ENCODE peak calls at places on chromosomes 6 and 20, in eight cellular contexts. E is HCT116, G is ovary, S is breast epithelium, U is spleen, C is IMR-90, Z is transverse colon, H is vagina. J is an unnamed sample.

GRCh38 chr20:54649511-54649962 is 174.1 kb downstream of the DOK5 start:
- DNase-seq in C (peak), E (peak), G (peak), S (peak), U (no peak), Z (peak), H (no peak), J (peak)

GRCh38 chr20:46343358-46344357 is 35.4 kb upstream of the CDH22 start:
- DNase-seq in U (no peak), G (no peak), S (no peak), Z (no peak), H (no peak), C (no peak), E (no peak), J (no peak)

GRCh38 chr20:51700809-51701285 is 67.3 kb downstream of the ATP9A start:
- DNase-seq in Z (peak), H (no peak), S (no peak), C (peak), G (no peak), E (peak), U (no peak), J (peak)

GRCh38 chr6:51494342-51494741 is 593.1 kb downstream of the PKHD1 start:
- DNase-seq in U (no peak), C (no peak), H (no peak), S (no peak), Z (no peak), E (no peak), G (no peak), J (no peak)

GRCh38 chr6:141460743-141461484 is 671.8 kb upstream of the GJE1 start:
- DNase-seq in H (no peak), C (no peak), G (no peak), U (no peak), Z (no peak), S (no peak), E (no peak), J (no peak)

GRCh38 chr6:84227044-84227433 is 404 bp downstream of the CEP162 start:
- DNase-seq in S (no peak), C (no peak), Z (no peak), H (no peak), G (no peak), U (peak), E (no peak), J (peak)

GRCh38 chr6:62285612-62286469 is at the start of gene KHDRBS2:
- DNase-seq in E (no peak), S (peak), Z (peak), C (no peak), H (no peak), G (peak), U (peak), J (peak)

GRCh38 chr20:35478804-35479472 is 23.5 kb downstream of the CEP250 start:
- DNase-seq in S (no peak), E (no peak), U (peak), H (no peak), Z (peak), C (no peak), G (no peak), J (no peak)

GRCh38 chr20:50676888-50677287 is 14.5 kb downstream of the RIPOR3 start:
- DNase-seq in C (no peak), E (no peak), H (no peak), G (no peak), U (no peak), S (no peak), Z (no peak), J (no peak)

GRCh38 chr6:7954477-7955200 is 44.1 kb upstream of the TXNDC5 start:
- DNase-seq in H (no peak), E (no peak), G (no peak), U (no peak), Z (no peak), S (no peak), C (no peak), J (no peak)

GRCh38 chr6:73610444-73611275 is 43.1 kb downstream of the SLC17A5 start:
- DNase-seq in C (peak), G (no peak), H (no peak), S (no peak), U (no peak), Z (no peak), E (peak), J (no peak)

GRCh38 chr6:113970808-113971676 is at the start of gene HDAC2:
- DNase-seq in E (peak), G (peak), U (peak), C (peak), S (peak), Z (peak), H (no peak), J (peak)

GRCh38 chr6:85676086-85676729 is 33.5 kb upstream of the SYNCRIP start:
- DNase-seq in S (no peak), E (no peak), U (no peak), C (no peak), H (no peak), Z (no peak), G (no peak), J (no peak)

GRCh38 chr6:160042788-160043301 is 74.0 kb downstream of the IGF2R start:
- DNase-seq in Z (no peak), U (no peak), E (no peak), H (no peak), S (no peak), C (peak), G (no peak), J (no peak)

GRCh38 chr6:124199226-124199625 is 395.6 kb downstream of the NKAIN2 start:
- DNase-seq in G (no peak), E (no peak), Z (no peak), U (no peak), S (no peak), H (no peak), C (no peak), J (no peak)

GRCh38 chr20:38216201-38216600 is 44.3 kb downstream of the KIAA1755 start:
- DNase-seq in H (no peak), E (no peak), S (no peak), U (no peak), C (no peak), Z (no peak), G (no peak), J (no peak)

GRCh38 chr20:5143856-5144255 is 17.0 kb downstream of the CDS2 start:
- DNase-seq in U (no peak), C (no peak), H (no peak), S (no peak), E (no peak), G (no peak), Z (no peak), J (no peak)

DNA sequence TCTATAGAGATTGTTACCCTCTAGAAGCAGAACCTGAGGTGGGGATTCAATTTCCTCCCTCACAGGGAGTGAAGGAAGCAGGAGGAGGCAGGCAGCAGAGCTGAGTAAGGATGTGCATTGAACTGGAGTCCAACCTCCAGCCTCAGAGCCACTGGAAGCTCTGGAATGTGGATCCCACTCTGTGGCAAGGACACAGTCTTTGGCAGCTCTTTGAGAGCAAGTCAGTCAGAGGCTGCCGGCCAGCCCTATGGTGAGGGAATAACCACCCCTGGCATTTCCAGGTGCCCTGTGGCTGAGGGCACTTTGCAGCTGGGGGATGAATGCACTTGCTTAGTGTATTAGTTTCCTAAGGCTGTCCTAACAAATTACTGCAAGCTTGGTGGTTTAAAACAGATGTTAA is 37.2 kb downstream of the EBF4 start:
- DNase-seq in H (no peak), C (peak), G (no peak), S (no peak), E (no peak), Z (no peak), U (no peak), J (no peak)
- H3K4me3 ChIP-seq in H (no peak), C (no peak), G (no peak), S (no peak), E (no peak), Z (no peak), U (no peak), J (no peak)

GRCh38 chr6:42260972-42261371 is 43.3 kb upstream of the MRPS10 start:
- DNase-seq in E (no peak), G (peak), H (no peak), S (no peak), U (no peak), C (no peak), Z (peak), J (peak)
- H3K27ac ChIP-seq in E (peak), G (no peak), H (no peak), S (no peak), U (peak), C (peak), Z (peak), J (peak)

DNA sequence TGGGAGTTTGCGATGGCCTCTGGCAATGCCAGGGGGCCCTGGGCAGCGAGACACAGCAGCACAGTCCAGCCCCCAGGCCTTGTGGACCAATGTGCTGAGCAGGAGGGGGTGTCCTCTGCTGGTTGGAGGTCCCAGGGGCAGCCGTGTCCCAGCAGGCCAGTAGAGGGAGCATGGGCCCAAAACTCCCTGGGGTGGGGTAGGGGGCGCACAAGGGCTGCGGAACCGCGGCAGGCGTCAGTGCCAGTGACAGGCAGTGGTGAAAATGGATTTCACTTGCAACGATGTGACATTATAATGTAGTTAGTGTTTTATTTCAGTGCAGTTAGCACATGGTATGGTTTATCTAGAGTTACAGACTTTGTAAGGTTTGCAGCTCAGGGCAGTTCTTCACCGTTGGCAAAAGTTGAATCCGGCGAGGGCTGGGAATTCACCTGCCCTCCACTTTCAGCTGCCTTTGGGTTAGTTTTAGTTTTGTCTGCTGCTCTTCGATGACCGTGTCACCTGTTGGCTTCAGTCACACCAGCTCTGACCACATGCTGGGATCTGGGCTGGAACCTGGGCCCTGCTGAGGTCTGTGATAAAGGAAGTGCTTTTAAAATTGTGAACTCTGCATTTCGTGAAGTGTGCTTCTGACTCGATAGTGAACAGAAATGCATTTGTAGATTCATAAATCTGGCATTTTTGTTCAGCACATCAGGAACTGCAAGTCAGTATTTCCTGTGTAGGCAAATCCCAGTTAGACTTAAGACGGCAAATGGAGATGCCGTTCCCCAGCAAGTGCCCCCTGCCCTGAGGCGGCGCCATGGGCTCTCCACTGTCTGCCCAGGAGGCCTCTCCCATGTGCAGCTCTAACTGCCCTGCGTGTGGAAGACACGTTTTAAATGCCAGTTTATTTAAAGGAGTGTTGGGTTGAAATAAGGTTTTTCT is 46.8 kb downstream of the PYGB start:
- DNase-seq in C (peak), Z (peak), E (peak), S (no peak), H (no peak), U (peak), G (peak), J (no peak)
- TF ChIP-seq POLR2A in C (no peak), Z (no peak), E (no peak), S (no peak), H (no peak), U (no peak), G (no peak), J (no peak)

GRCh38 chr6:106316376-106316769 is 9.2 kb downstream of the ATG5 start:
- DNase-seq in U (no peak), E (no peak), C (no peak), H (no peak), G (no peak), S (no peak), Z (no peak), J (no peak)
- H3K4me3 ChIP-seq in U (no peak), E (no peak), C (no peak), H (no peak), G (no peak), S (no peak), Z (no peak), J (no peak)

J was measured in testis.